ENCODE peak calls at places on chromosomes 7 and 10, in four cellular contexts. Z is esophagus muscularis mucosa, B is GM23338, S is dorsolateral prefrontal cortex. W is an unnamed sample.

GRCh38 chr10:72316748-72317435 is 37.8 kb downstream of the DNAJB12 start:
- DNase-seq in Z (no peak), B (no peak), S (no peak), W (no peak)

GRCh38 chr7:117350027-117350426 is 27.2 kb upstream of the WNT2 start:
- DNase-seq in Z (no peak), B (no peak), S (no peak), W (no peak)

GRCh38 chr7:129958643-129959479 is 6.1 kb upstream of the UBE2H start:
- DNase-seq in Z (no peak), B (no peak), S (no peak), W (no peak)

GRCh38 chr10:132875435-132875834 is 66.9 kb downstream of the CFAP46 start:
- DNase-seq in Z (no peak), B (no peak), S (no peak), W (no peak)

GRCh38 chr10:61869772-61870520 is 31.6 kb upstream of the ARID5B start:
- DNase-seq in Z (no peak), B (no peak), S (no peak), W (no peak)

GRCh38 chr7:130278892-130279690 is 12.4 kb downstream of the CPA2 start:
- DNase-seq in Z (no peak), B (no peak), S (no peak), W (no peak)

GRCh38 chr10:73590881-73591577 is at the start of gene USP54:
- DNase-seq in Z (no peak), B (peak), S (no peak), W (no peak)

GRCh38 chr10:97017474-97017903 is 168.3 kb downstream of the SLIT1 start:
- DNase-seq in Z (no peak), B (no peak), S (no peak), W (no peak)

GRCh38 chr10:60139798-60140566 is 233.6 kb upstream of the CCDC6 start:
- DNase-seq in Z (no peak), B (peak), S (no peak), W (no peak)

GRCh38 chr7:95690367-95690947 is 81.9 kb upstream of the DYNC1I1 start:
- DNase-seq in Z (no peak), B (peak), S (no peak), W (no peak)

GRCh38 chr10:124575107-124576035 is 113.7 kb downstream of the LHPP start:
- DNase-seq in Z (no peak), B (no peak), S (no peak), W (no peak)

GRCh38 chr10:17257466-17258321 is 29.7 kb downstream of the VIM start:
- DNase-seq in Z (no peak), B (peak), S (peak), W (no peak)

GRCh38 chr7:131723926-131724325 is 167.5 kb upstream of the PODXL start:
- DNase-seq in Z (peak), B (no peak), S (no peak), W (no peak)

GRCh38 chr7:4739528-4739992 is 35.9 kb upstream of the AP5Z1 start:
- DNase-seq in Z (no peak), B (no peak), S (peak), W (no peak)
- TF ChIP-seq CTCF in Z (peak), B (no peak), S (peak), W (no peak)

GRCh38 chr10:129259128-129259527 is 207.9 kb upstream of the MGMT start:
- DNase-seq in Z (no peak), B (no peak), S (no peak), W (no peak)

GRCh38 chr10:129258570-129258969 is 208.5 kb upstream of the MGMT start:
- DNase-seq in Z (no peak), B (no peak), S (no peak), W (no peak)

DNA sequence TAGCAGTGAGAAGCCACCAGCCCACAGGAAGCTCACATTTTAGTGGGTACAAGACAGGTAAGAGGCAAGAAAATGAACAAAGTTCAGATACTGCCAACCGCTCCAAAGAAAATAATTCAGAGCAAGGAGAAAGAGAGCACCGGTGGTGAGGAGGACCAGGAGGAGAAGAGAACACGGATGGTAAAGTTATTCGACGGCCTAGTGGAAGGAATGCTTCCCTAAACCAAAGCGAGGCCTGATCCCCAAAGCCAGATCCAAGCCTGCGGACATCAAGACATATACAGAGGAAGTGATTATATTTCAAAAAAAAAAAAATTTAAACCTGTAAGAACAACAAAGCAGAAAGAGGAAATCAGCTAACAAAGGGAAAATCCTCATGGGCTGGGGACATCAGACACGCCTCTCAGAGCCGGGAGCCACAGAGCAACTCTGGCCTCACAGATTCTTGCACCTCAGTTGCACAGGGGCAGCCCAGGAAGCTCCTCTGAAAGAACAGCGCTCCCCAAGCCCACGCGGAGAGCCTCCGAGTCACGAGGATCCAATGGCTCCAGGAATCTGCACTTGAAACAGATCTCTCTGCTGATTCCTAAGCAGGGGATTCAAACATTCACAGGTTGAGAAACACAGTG is 213.4 kb upstream of the MGMT start:
- DNase-seq in Z (no peak), B (peak), S (no peak), W (no peak)
- TF ChIP-seq CTCF in Z (no peak), B (peak), S (no peak), W (no peak)

DNA sequence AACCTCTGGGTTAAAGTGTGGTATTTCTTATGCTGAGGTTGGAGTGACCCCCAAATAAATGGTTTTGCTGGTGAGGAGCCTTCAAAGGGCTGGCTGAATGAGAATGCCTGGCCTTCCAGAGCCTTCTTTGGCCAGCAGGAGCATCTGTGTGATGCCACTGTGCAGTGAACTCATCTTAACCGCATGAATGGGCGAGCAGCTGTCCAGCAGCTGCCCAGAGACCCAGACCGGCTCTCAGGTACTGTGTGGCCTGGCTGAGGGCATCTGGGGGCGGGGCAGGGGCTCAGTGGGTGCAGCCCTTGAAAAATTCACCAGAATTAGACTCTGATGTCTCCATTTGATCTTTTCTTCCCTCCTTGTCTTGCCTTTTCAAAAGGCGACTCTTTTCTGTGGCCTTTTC is 59.0 kb downstream of the SYPL1 start:
- DNase-seq in Z (no peak), B (no peak), S (no peak), W (no peak)
- TF ChIP-seq CTCF in Z (no peak), B (no peak), S (no peak), W (no peak)

GRCh38 chr10:123018531-123018930 is 9.7 kb downstream of the ACADSB start:
- DNase-seq in Z (no peak), B (no peak), S (no peak), W (no peak)

GRCh38 chr10:123019941-123020703 is 11.3 kb downstream of the ACADSB start:
- DNase-seq in Z (no peak), B (peak), S (no peak), W (no peak)

GRCh38 chr10:123019264-123019663 is 10.5 kb downstream of the ACADSB start:
- DNase-seq in Z (no peak), B (no peak), S (no peak), W (no peak)

GRCh38 chr10:123024540-123024939 is 15.7 kb downstream of the ACADSB start:
- DNase-seq in Z (no peak), B (no peak), S (no peak), W (no peak)

GRCh38 chr10:123021517-123021916 is 12.7 kb downstream of the ACADSB start:
- DNase-seq in Z (no peak), B (no peak), S (no peak), W (no peak)
- TF ChIP-seq CTCF in Z (no peak), B (peak), S (no peak), W (no peak)

GRCh38 chr7:16562456-16563220 is 36.0 kb downstream of the LRRC72 start:
- DNase-seq in Z (no peak), B (no peak), S (no peak), W (no peak)

GRCh38 chr7:16561943-16562342 is 35.3 kb downstream of the LRRC72 start:
- DNase-seq in Z (no peak), B (peak), S (no peak), W (no peak)

GRCh38 chr7:16563281-16564022 is 36.8 kb downstream of the LRRC72 start:
- DNase-seq in Z (no peak), B (no peak), S (no peak), W (no peak)

GRCh38 chr7:16564023-16564380 is 37.4 kb downstream of the LRRC72 start:
- DNase-seq in Z (no peak), B (no peak), S (no peak), W (no peak)

DNA sequence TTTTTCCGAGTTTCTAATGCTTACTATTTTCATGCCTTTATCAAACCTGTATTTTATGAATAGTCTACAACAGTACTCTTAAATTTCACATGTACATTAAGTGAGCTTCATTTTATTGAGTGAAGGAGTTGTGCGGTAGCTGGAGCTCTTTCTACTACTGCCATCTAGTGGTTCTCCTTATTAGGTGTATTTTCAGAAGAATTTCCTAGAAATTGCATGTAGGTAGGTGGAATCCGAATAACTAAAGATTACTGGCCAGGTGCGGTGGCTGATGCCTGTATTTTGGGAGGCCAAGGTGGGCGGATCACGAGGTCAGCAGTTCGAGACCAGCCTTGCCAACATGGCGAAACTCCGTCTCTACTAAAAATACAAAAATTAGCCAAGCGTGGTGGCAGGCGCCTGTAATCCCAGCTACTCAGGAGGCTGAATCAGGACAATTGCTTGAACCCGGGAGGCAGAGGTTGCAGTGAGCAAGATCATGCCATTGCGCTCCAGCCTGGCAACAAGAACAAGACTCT is 38.3 kb downstream of the LRRC72 start:
- DNase-seq in Z (no peak), B (peak), S (no peak), W (no peak)
- TF ChIP-seq CTCF in Z (peak), B (peak), S (peak), W (peak)

W was measured in activated B cell treated with CpG ODN at 0.5 μM for 24 hours.